ENCODE peak calls at places on chromosomes 12 and 14, in six cellular contexts. Z is neural progenitor cell, A is PC-3, P is mucosa of descending colon, U is endothelial cell of umbilical vein, X is neuronal stem cell. N is an unnamed sample.

GRCh38 chr14:55448146-55448614 is 7.8 kb upstream of the TBPL2 start:
- DNase-seq in X (no peak), A (peak; percentile 100), U (peak; percentile 96), P (peak; percentile 76), Z (no peak), N (peak; percentile 35)

GRCh38 chr12:22118206-22118605 is 72.2 kb downstream of the CMAS start:
- DNase-seq in A (no peak), Z (no peak), U (no peak), X (no peak), P (no peak), N (no peak)

GRCh38 chr12:128690641-128691040 is 133.1 kb downstream of the SLC15A4 start:
- DNase-seq in X (no peak), A (no peak), P (no peak), Z (no peak), U (no peak), N (no peak)

GRCh38 chr14:33297565-33297964 is 358.9 kb downstream of the NPAS3 start:
- DNase-seq in A (no peak), Z (no peak), X (no peak), P (no peak), U (no peak), N (no peak)

GRCh38 chr14:64279719-64280668 is 14.2 kb downstream of the ESR2 start:
- DNase-seq in X (no peak), P (no peak), A (peak; percentile 61), Z (no peak), U (peak; percentile 92), N (peak; percentile 28)

GRCh38 chr12:89709994-89710872 is 1.6 kb upstream of the ATP2B1 start:
- DNase-seq in P (peak; percentile 65), U (no peak), A (peak; percentile 26), Z (peak; percentile 77), X (no peak), N (peak; percentile 52)

GRCh38 chr14:103085106-103086091 is 1.4 kb downstream of the LBHD2 start:
- DNase-seq in Z (peak; percentile 42), P (no peak), U (no peak), X (no peak), A (no peak), N (no peak)

GRCh38 chr14:37343307-37344094 is 145.8 kb downstream of the MIPOL1 start:
- DNase-seq in X (no peak), Z (no peak), P (no peak), U (peak; percentile 52), A (no peak), N (no peak)

GRCh38 chr12:88501976-88502938 is 78.0 kb downstream of the KITLG start:
- DNase-seq in X (no peak), P (no peak), Z (no peak), U (no peak), A (peak; percentile 67), N (no peak)

GRCh38 chr14:34781242-34781641 is 66.8 kb upstream of the CFL2 start:
- DNase-seq in Z (no peak), U (peak; percentile 95), A (peak; percentile 69), X (no peak), P (no peak), N (no peak)

GRCh38 chr12:24366514-24366913 is 417.0 kb upstream of the SOX5 start:
- DNase-seq in U (no peak), Z (no peak), X (no peak), A (no peak), P (no peak), N (no peak)

GRCh38 chr12:63499567-63499966 is 168.7 kb downstream of the DPY19L2 start:
- DNase-seq in Z (no peak), P (no peak), U (no peak), A (no peak), X (no peak), N (no peak)

GRCh38 chr12:32272465-32272864 is 126.9 kb upstream of the FGD4 start:
- DNase-seq in Z (no peak), A (no peak), U (no peak), X (no peak), P (no peak), N (no peak)

GRCh38 chr12:110176745-110177144 is 52.6 kb downstream of the IFT81 start:
- DNase-seq in A (peak; percentile 46), U (no peak), P (no peak), X (no peak), Z (no peak), N (no peak)

GRCh38 chr12:4290011-4290790 is 16.6 kb downstream of the CCND2 start:
- DNase-seq in Z (no peak), U (no peak), A (no peak), X (no peak), P (no peak), N (no peak)

GRCh38 chr12:4293942-4294505 is 20.5 kb downstream of the CCND2 start:
- DNase-seq in X (no peak), U (no peak), Z (peak; percentile 72), A (no peak), P (no peak), N (no peak)

GRCh38 chr12:4292266-4293063 is 18.9 kb downstream of the CCND2 start:
- DNase-seq in X (no peak), Z (no peak), P (no peak), U (no peak), A (no peak), N (no peak)

GRCh38 chr12:4296749-4297148 is 23.2 kb downstream of the CCND2 start:
- DNase-seq in X (no peak), U (no peak), Z (no peak), P (no peak), A (no peak), N (no peak)

GRCh38 chr12:4293299-4293941 is 19.9 kb downstream of the CCND2 start:
- DNase-seq in Z (no peak), U (no peak), A (no peak), X (no peak), P (no peak), N (no peak)
- H3K36me3 ChIP-seq in Z (no peaks in the 10 kb centered on the region), U (no peaks in the 10 kb centered on the region), A (no peaks in the 10 kb centered on the region), X (peaks cover 40% of the 10 kb centered on the region), P (no peaks in the 10 kb centered on the region), N (peaks cover 41% of the 10 kb centered on the region)

GRCh38 chr14:26286066-26286791 is 311.6 kb downstream of the NOVA1 start:
- DNase-seq in X (no peak), P (no peak), U (peak; percentile 5), Z (no peak), A (no peak), N (no peak)

GRCh38 chr14:26293909-26294308 is 303.9 kb downstream of the NOVA1 start:
- DNase-seq in P (no peak), U (no peak), X (no peak), Z (no peak), A (no peak), N (no peak)

GRCh38 chr14:26286806-26287205 is 311.0 kb downstream of the NOVA1 start:
- DNase-seq in P (no peak), Z (no peak), A (peak; percentile 51), U (no peak), X (no peak), N (no peak)

GRCh38 chr14:26290007-26290530 is 307.8 kb downstream of the NOVA1 start:
- DNase-seq in P (no peak), X (no peak), U (no peak), Z (no peak), A (peak; percentile 55), N (no peak)
- H3K9me3 ChIP-seq in P (no peaks in the 10 kb centered on the region), X (no peaks in the 10 kb centered on the region), U (no peaks in the 10 kb centered on the region), Z (no peaks in the 10 kb centered on the region), A (no peaks in the 10 kb centered on the region), N (no peaks in the 10 kb centered on the region)

GRCh38 chr12:75978677-75979076 is 52.9 kb downstream of the PHLDA1 start:
- DNase-seq in U (no peak), P (no peak), Z (no peak), X (no peak), A (peak; percentile 18), N (no peak)

GRCh38 chr12:75976913-75977312 is 54.7 kb downstream of the PHLDA1 start:
- DNase-seq in U (no peak), Z (no peak), A (no peak), P (no peak), X (no peak), N (no peak)

GRCh38 chr12:75976113-75976512 is 55.5 kb downstream of the PHLDA1 start:
- DNase-seq in U (no peak), P (no peak), A (no peak), X (no peak), Z (no peak), N (no peak)

GRCh38 chr12:75977952-75978671 is 53.5 kb downstream of the PHLDA1 start:
- DNase-seq in P (peak; percentile 84), X (peak; percentile 33), U (peak; percentile 100), Z (no peak), A (peak; percentile 99), N (peak; percentile 56)

DNA sequence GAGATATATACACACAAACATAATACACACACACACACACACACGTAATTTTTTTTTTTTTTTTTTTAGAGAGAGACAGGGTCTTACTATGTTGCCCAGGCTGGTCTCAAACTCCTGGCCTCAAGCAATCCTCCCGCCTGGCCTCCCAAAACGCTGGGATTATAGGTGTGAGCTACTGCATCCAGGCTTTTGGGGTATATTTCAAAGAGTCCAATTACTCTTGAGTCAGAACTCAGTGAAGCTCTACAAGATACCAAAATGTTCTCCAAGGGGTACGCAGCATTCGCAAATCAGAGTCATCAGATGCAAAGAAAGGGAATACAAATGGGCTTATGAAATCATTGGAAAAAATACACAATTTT is 54.0 kb downstream of the PHLDA1 start:
- DNase-seq in U (no peak), X (no peak), Z (no peak), A (no peak), P (no peak), N (no peak)
- H3K4me1 ChIP-seq in U (peaks cover 44% of the 10 kb centered on the region), X (peaks cover 14% of the 10 kb centered on the region), Z (peaks cover 10% of the 10 kb centered on the region), A (peaks cover 45% of the 10 kb centered on the region), P (peaks cover 10% of the 10 kb centered on the region), N (peaks cover 63% of the 10 kb centered on the region)

GRCh38 chr14:22535916-22536315 is 53.1 kb downstream of the DAD1 start:
- DNase-seq in U (no peak), A (no peak), Z (no peak), X (no peak), P (no peak), N (no peak)

GRCh38 chr14:22539831-22540230 is 49.2 kb downstream of the DAD1 start:
- DNase-seq in Z (no peak), U (no peak), X (no peak), A (no peak), P (no peak), N (no peak)

GRCh38 chr14:22536853-22537338 is 52.1 kb downstream of the DAD1 start:
- DNase-seq in Z (no peak), U (peak; percentile 98), A (peak; percentile 98), P (peak; percentile 59), X (no peak), N (peak; percentile 55)

GRCh38 chr14:22538671-22539228 is 50.3 kb downstream of the DAD1 start:
- DNase-seq in P (no peak), A (no peak), X (no peak), Z (no peak), U (no peak), N (no peak)

DNA sequence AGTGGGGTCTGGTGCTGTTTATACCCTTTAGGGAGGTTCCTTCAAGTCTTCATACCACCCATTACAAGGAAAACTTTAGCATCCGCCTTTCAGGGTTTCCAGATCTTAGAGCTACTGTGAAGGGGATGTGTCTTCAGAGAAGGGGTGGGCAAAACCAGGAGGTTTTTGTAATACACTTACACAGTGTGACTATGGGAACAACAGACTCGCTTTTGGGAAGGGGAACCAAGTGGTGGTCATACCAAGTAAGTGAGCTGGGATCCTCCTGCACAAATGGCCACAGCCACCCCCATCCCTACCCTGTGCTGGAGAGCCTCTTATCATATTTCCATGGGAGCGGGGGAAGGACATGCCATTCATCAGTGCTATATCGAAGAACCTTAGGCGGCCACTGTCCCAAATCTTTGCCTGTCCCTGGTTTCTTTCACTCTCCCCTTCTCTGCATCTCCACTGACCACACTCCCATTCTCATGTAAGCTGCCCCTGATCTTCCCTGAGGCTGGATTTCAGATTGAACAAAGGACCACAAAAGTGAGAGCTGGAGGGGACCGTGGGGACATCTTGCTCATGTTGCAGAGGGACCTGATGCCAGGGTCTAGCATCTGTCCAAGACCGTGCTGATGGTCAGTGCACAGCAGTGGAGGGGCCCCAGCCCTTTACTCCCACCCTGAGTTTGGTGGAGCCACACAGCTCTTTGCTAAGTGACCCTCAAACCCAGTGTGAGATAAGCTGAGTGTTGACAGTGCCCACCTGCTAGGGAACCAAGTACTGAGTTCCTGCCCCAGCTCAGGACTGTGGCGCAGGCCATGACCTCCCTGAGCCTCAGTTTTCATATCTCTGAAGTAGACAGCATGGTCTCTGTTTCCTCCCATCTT is 51.4 kb downstream of the DAD1 start:
- DNase-seq in X (no peak), U (no peak), A (no peak), Z (no peak), P (no peak), N (no peak)
- H3K36me3 ChIP-seq in X (no peaks in the 10 kb centered on the region), U (no peaks in the 10 kb centered on the region), A (no peaks in the 10 kb centered on the region), Z (no peaks in the 10 kb centered on the region), P (no peaks in the 10 kb centered on the region), N (no peaks in the 10 kb centered on the region)

N was measured in stomach.